ENCODE peak calls at places on chromosomes 16 and 17, in ten cellular contexts. G is stimulated activated CD4-positive, alpha-beta T cell treated with anti-CD3 and anti-CD28 coated beads, TNF-alpha, amount 100 ng/mL, for 4 hours; L is progenitor cell of endocrine pancreas; Q is fibroblast of mammary gland; U is GM19239; H is epithelial cell of esophagus; D is activated T-helper 1 cell treated with anti-CD3 and anti-CD28 coated beads, Interleukin-2, amount 50 U/mL, for 16 hours; X is GM12865; B is sciatic nerve; E is A172. O is an unnamed sample.

GRCh38 chr16:25691519-25692091 is at the start of gene HS3ST4:
- DNase-seq in G (no peak), L (peak), Q (no peak), U (no peak), H (no peak), D (no peak), X (no peak), B (no peak), E (no peak), O (no peak)

GRCh38 chr17:50080827-50081226 is 14.3 kb upstream of the PDK2 start:
- DNase-seq in G (no peak), L (no peak), Q (no peak), U (no peak), H (no peak), D (no peak), X (peak), B (no peak), E (peak), O (no peak)

GRCh38 chr17:82106697-82107305 is 8.8 kb upstream of the FASN start:
- DNase-seq in G (no peak), L (no peak), Q (no peak), U (peak), H (no peak), D (no peak), X (no peak), B (peak), E (no peak), O (no peak)

GRCh38 chr17:34318474-34318873 is 761 bp upstream of the CCL8 start:
- DNase-seq in G (no peak), L (no peak), Q (no peak), U (no peak), H (peak), D (no peak), X (peak), B (no peak), E (no peak), O (no peak)

GRCh38 chr16:51164167-51164566 is 13.1 kb upstream of the SALL1 start:
- DNase-seq in G (no peak), L (no peak), Q (peak), U (no peak), H (no peak), D (no peak), X (no peak), B (no peak), E (peak), O (no peak)

GRCh38 chr17:50672831-50673551 is 34.7 kb downstream of the ANKRD40 start:
- DNase-seq in G (no peak), L (no peak), Q (no peak), U (no peak), H (peak), D (no peak), X (no peak), B (peak), E (peak), O (no peak)

GRCh38 chr16:70529051-70529777 is 5.6 kb downstream of the SF3B3 start:
- DNase-seq in G (no peak), L (no peak), Q (peak), U (no peak), H (peak), D (no peak), X (peak), B (no peak), E (peak), O (no peak)

GRCh38 chr17:67990909-67991308 is 5.4 kb downstream of the C17orf58 start:
- DNase-seq in G (no peak), L (no peak), Q (no peak), U (no peak), H (no peak), D (no peak), X (no peak), B (no peak), E (no peak), O (no peak)

GRCh38 chr16:30183236-30183960 is at the start of gene CORO1A:
- DNase-seq in G (peak), L (peak), Q (peak), U (peak), H (peak), D (peak), X (peak), B (peak), E (peak), O (peak)

GRCh38 chr16:9647981-9648701 is 534.1 kb downstream of the GRIN2A start:
- DNase-seq in G (no peak), L (no peak), Q (peak), U (no peak), H (peak), D (no peak), X (peak), B (no peak), E (peak), O (no peak)

GRCh38 chr17:8976638-8977037 is 11.1 kb upstream of the PIK3R5 start:
- DNase-seq in G (no peak), L (no peak), Q (peak), U (no peak), H (no peak), D (no peak), X (peak), B (no peak), E (no peak), O (no peak)

GRCh38 chr17:80598813-80599545 is 54.3 kb downstream of the RPTOR start:
- DNase-seq in G (no peak), L (no peak), Q (no peak), U (no peak), H (no peak), D (no peak), X (no peak), B (no peak), E (no peak), O (no peak)

GRCh38 chr17:47615766-47616424 is 33.8 kb upstream of the KPNB1 start:
- DNase-seq in G (no peak), L (no peak), Q (peak), U (peak), H (peak), D (no peak), X (peak), B (no peak), E (peak), O (no peak)

GRCh38 chr17:14303343-14304221 is 2.7 kb downstream of the HS3ST3B1 start:
- DNase-seq in G (no peak), L (no peak), Q (no peak), U (no peak), H (peak), D (peak), X (no peak), B (no peak), E (no peak), O (no peak)

GRCh38 chr16:27977966-27978365 is 85.5 kb downstream of the GSG1L start:
- DNase-seq in G (no peak), L (no peak), Q (peak), U (no peak), H (no peak), D (no peak), X (no peak), B (peak), E (peak), O (no peak)

GRCh38 chr16:5036228-5037156 is 2.8 kb upstream of the NAGPA start:
- DNase-seq in G (no peak), L (no peak), Q (no peak), U (no peak), H (no peak), D (no peak), X (peak), B (no peak), E (no peak), O (no peak)

GRCh38 chr17:75619506-75620431 is 13.5 kb upstream of the SMIM5 start:
- DNase-seq in G (no peak), L (no peak), Q (peak), U (no peak), H (peak), D (no peak), X (peak), B (no peak), E (peak), O (peak)

GRCh38 chr17:80847506-80848230 is 144.0 kb upstream of the CHMP6 start:
- DNase-seq in G (peak), L (no peak), Q (no peak), U (no peak), H (no peak), D (peak), X (no peak), B (no peak), E (no peak), O (no peak)